ENCODE peak calls at places on chromosome 9, in five cellular contexts. P is T-helper 1 cell, H is stromal cell of bone marrow, C is left ventricle myocardium superior, D is activated T-cell treated with anti-CD3 and anti-CD28 coated beads for 1 hour. J is an unnamed sample.

GRCh38 chr9:129610473-129611301 is 10.2 kb downstream of the C9orf50 start:
- DNase-seq in P (peak), C (peak), H (no peak), D (peak), J (no peak)

GRCh38 chr9:137430723-137431415 is 7.7 kb downstream of the NOXA1 start:
- DNase-seq in D (no peak), H (no peak), P (no peak), C (peak), J (no peak)

GRCh38 chr9:82680179-82680935 is 382.6 kb downstream of the RASEF start:
- DNase-seq in H (no peak), P (no peak), D (no peak), C (no peak), J (no peak)

GRCh38 chr9:106218854-106219253 is 524.5 kb downstream of the TMEM38B start:
- DNase-seq in P (peak), C (no peak), D (no peak), H (no peak), J (no peak)

GRCh38 chr9:128006360-128007024 is 25.7 kb upstream of the EEIG1 start:
- DNase-seq in H (no peak), C (no peak), P (no peak), D (no peak), J (no peak)

GRCh38 chr9:126499005-126499910 is 114.5 kb upstream of the LMX1B start:
- DNase-seq in D (peak), C (peak), H (no peak), P (peak), J (no peak)

GRCh38 chr9:69173891-69174644 is at the start of gene TJP2:
- DNase-seq in D (no peak), H (peak), C (peak), P (peak), J (no peak)

GRCh38 chr9:125893277-125893676 is 146.1 kb downstream of the PBX3 start:
- DNase-seq in C (no peak), D (no peak), H (no peak), P (no peak), J (no peak)

GRCh38 chr9:86020731-86021130 is 78.6 kb downstream of the GOLM1 start:
- DNase-seq in C (no peak), D (no peak), P (no peak), H (peak), J (no peak)

GRCh38 chr9:90012825-90013425 is 408.1 kb downstream of the GADD45G start:
- DNase-seq in D (no peak), C (no peak), P (no peak), H (no peak), J (no peak)

GRCh38 chr9:114501786-114502682 is 3.2 kb downstream of the WHRN start:
- DNase-seq in D (no peak), C (no peak), H (no peak), P (no peak), J (no peak)

GRCh38 chr9:33620738-33621439 is 96.8 kb downstream of the ANKRD18B start:
- DNase-seq in C (no peak), P (no peak), D (no peak), H (peak), J (no peak)

GRCh38 chr9:99096409-99096808 is 8.5 kb upstream of the TGFBR1 start:
- DNase-seq in H (no peak), D (no peak), P (no peak), C (no peak), J (no peak)

GRCh38 chr9:120857481-120857880 is 14.8 kb upstream of the PSMD5 start:
- DNase-seq in P (no peak), D (no peak), C (peak), H (no peak), J (no peak)

GRCh38 chr9:99103505-99103904 is 1.4 kb upstream of the TGFBR1 start:
- DNase-seq in D (no peak), H (no peak), P (no peak), C (no peak), J (no peak)

GRCh38 chr9:114869845-114870244 is 60.5 kb downstream of the TNFSF8 start:
- DNase-seq in D (no peak), H (no peak), P (peak), C (no peak), J (no peak)

GRCh38 chr9:38363589-38363925 is 28.9 kb upstream of the ALDH1B1 start:
- DNase-seq in C (no peak), H (no peak), D (no peak), P (no peak), J (no peak)

J was measured in HS-5.